ENCODE peak calls at places on chromosomes 7 and 10, in nine cellular contexts. X, G, J, U, I, M, Y, E and A are unnamed samples.

GRCh38 chr10:63204667-63205391 is 71.7 kb downstream of the NRBF2 start:
- DNase-seq in E (no peak), G (no peak), Y (no peak), I (no peak), J (no peak), U (no peak), M (no peak), X (no peak), A (no peak)

GRCh38 chr7:44277391-44277790 is 48.0 kb downstream of the CAMK2B start:
- DNase-seq in G (no peak), U (no peak), E (peak; percentile 35), M (no peak), X (no peak), I (no peak), Y (no peak), J (no peak), A (no peak)

GRCh38 chr7:34844401-34844800 is 186.4 kb downstream of the NPSR1 start:
- DNase-seq in X (no peak), Y (no peak), E (no peak), G (no peak), I (no peak), U (no peak), J (no peak), M (no peak), A (no peak)

GRCh38 chr7:113289140-113289740 is 170.9 kb upstream of the SMIM30 start:
- DNase-seq in J (no peak), M (no peak), X (peak; percentile 59), I (peak; percentile 79), E (no peak), Y (no peak), U (peak; percentile 33), G (no peak), A (no peak)

GRCh38 chr7:41252551-41252950 is 450.3 kb downstream of the INHBA start:
- DNase-seq in M (no peak), X (no peak), I (no peak), E (no peak), G (no peak), Y (no peak), U (no peak), J (no peak), A (no peak)

GRCh38 chr7:7967909-7968543 is 570 bp upstream of the GLCCI1 start:
- DNase-seq in Y (no peak), X (no peak), I (peak; percentile 38), E (no peak), G (no peak), U (no peak), J (no peak), M (no peak), A (no peak)

GRCh38 chr7:12861070-12861469 is 173.6 kb downstream of the ARL4A start:
- DNase-seq in I (no peak), G (no peak), E (no peak), M (no peak), Y (no peak), U (no peak), X (no peak), J (peak; percentile 61), A (no peak)

GRCh38 chr10:102643346-102644065 is 773 bp upstream of the TRIM8 start:
- DNase-seq in G (peak; percentile 63), M (peak; percentile 55), I (peak; percentile 89), J (peak; percentile 65), X (peak; percentile 70), Y (peak; percentile 69), E (peak; percentile 77), U (peak; percentile 46), A (peak; percentile 40)

GRCh38 chr7:47819054-47819920 is 129.0 kb downstream of the PKD1L1 start:
- DNase-seq in U (peak; percentile 67), E (peak; percentile 63), J (peak; percentile 72), I (peak; percentile 83), G (peak; percentile 64), X (peak; percentile 84), Y (peak; percentile 50), M (peak; percentile 48), A (peak; percentile 9)

GRCh38 chr7:121546632-121547340 is 150.7 kb upstream of the FAM3C start:
- DNase-seq in X (no peak), I (no peak), U (no peak), G (no peak), M (no peak), Y (no peak), E (no peak), J (no peak), A (no peak)

GRCh38 chr10:61197022-61197421 is 253.0 kb upstream of the RHOBTB1 start:
- DNase-seq in Y (no peak), X (no peak), E (no peak), G (no peak), M (no peak), J (no peak), U (no peak), I (no peak), A (no peak)

GRCh38 chr10:31656820-31657470 is 271.7 kb downstream of the ARHGAP12 start:
- DNase-seq in Y (no peak), J (no peak), X (no peak), M (no peak), U (no peak), I (no peak), E (no peak), G (no peak), A (no peak)

GRCh38 chr10:30816144-30816811 is 186.7 kb upstream of the LYZL2 start:
- DNase-seq in G (no peak), Y (no peak), M (no peak), X (no peak), J (no peak), U (no peak), E (no peak), I (no peak), A (peak; percentile 20)

GRCh38 chr10:133278577-133279265 is 2.1 kb upstream of the ADAM8 start:
- DNase-seq in M (peak; percentile 31), U (no peak), G (no peak), Y (no peak), J (peak; percentile 82), I (no peak), E (peak; percentile 83), X (no peak), A (no peak)

GRCh38 chr10:58773942-58774341 is 261.3 kb downstream of the BICC1 start:
- DNase-seq in G (no peak), Y (no peak), U (no peak), I (no peak), J (no peak), E (no peak), X (no peak), M (no peak), A (no peak)

GRCh38 chr7:155586843-155587440 is 40.6 kb upstream of the CNPY1 start:
- DNase-seq in Y (no peak), J (no peak), G (no peak), M (no peak), U (no peak), X (no peak), E (no peak), I (no peak), A (no peak)

GRCh38 chr7:139656387-139656786 is 121.4 kb downstream of the HIPK2 start:
- DNase-seq in U (no peak), G (no peak), E (no peak), X (no peak), Y (no peak), J (no peak), I (no peak), M (no peak), A (no peak)

GRCh38 chr10:62655337-62655994 is 149.1 kb upstream of the ADO start:
- DNase-seq in G (no peak), I (no peak), X (no peak), Y (no peak), J (no peak), E (no peak), U (no peak), M (no peak), A (no peak)

GRCh38 chr7:48708635-48709034 is 215.7 kb upstream of the CDC14C start:
- DNase-seq in U (peak; percentile 54), M (no peak), G (peak; percentile 26), Y (no peak), I (no peak), X (no peak), E (no peak), J (no peak), A (no peak)

GRCh38 chr10:110553905-110554304 is 13.6 kb upstream of the SMC3 start:
- DNase-seq in X (no peak), E (no peak), M (no peak), J (no peak), I (no peak), Y (no peak), G (no peak), U (no peak), A (no peak)

GRCh38 chr7:46146454-46147255 is 225.6 kb upstream of the IGFBP3 start:
- DNase-seq in E (no peak), G (no peak), X (peak; percentile 82), I (peak; percentile 96), Y (no peak), J (no peak), M (no peak), U (no peak), A (no peak)

GRCh38 chr10:1938317-1938716 is 201.0 kb upstream of the ADARB2 start:
- DNase-seq in X (no peak), M (peak; percentile 53), J (no peak), E (no peak), G (no peak), Y (peak; percentile 85), U (no peak), I (no peak), A (no peak)

GRCh38 chr10:130812381-130813148 is 499.0 kb downstream of the TCERG1L start:
- DNase-seq in E (no peak), G (no peak), I (no peak), J (no peak), M (no peak), X (no peak), Y (no peak), U (no peak), A (no peak)

GRCh38 chr7:24457215-24457549 is 116.1 kb upstream of the PALS2 start:
- DNase-seq in U (no peak), X (no peak), M (no peak), I (no peak), G (no peak), E (no peak), Y (no peak), J (no peak), A (no peak)

GRCh38 chr10:123681285-123681684 is 15.1 kb downstream of the GPR26 start:
- DNase-seq in J (no peak), G (no peak), E (no peak), Y (no peak), M (no peak), I (no peak), U (no peak), X (no peak), A (no peak)

GRCh38 chr7:100604078-100604975 is 2.2 kb downstream of the PCOLCE start:
- DNase-seq in M (peak; percentile 82), U (peak; percentile 66), I (peak; percentile 76), J (peak; percentile 79), E (peak; percentile 85), Y (peak; percentile 88), X (peak; percentile 84), G (peak; percentile 90), A (peak; percentile 45)

GRCh38 chr7:156376317-156376716 is 264.3 kb upstream of the RNF32 start:
- DNase-seq in M (no peak), X (no peak), Y (peak; percentile 15), U (peak; percentile 34), J (no peak), I (no peak), G (no peak), E (no peak), A (peak; percentile 51)

GRCh38 chr7:69619619-69620018 is 21.3 kb downstream of the AUTS2 start:
- DNase-seq in M (no peak), X (no peak), E (no peak), U (no peak), Y (no peak), I (no peak), G (no peak), J (no peak), A (no peak)

GRCh38 chr7:139943391-139943790 is 114.3 kb downstream of the TBXAS1 start:
- DNase-seq in J (no peak), U (no peak), E (no peak), M (no peak), X (no peak), Y (no peak), G (no peak), I (no peak), A (peak; percentile 17)

GRCh38 chr7:55055479-55055878 is 36.7 kb downstream of the EGFR start:
- DNase-seq in M (no peak), G (no peak), I (peak; percentile 91), X (peak; percentile 34), U (no peak), J (no peak), E (no peak), Y (no peak), A (no peak)

GRCh38 chr10:48406204-48406603 is 99.7 kb downstream of the MAPK8 start:
- DNase-seq in J (no peak), E (no peak), X (no peak), Y (no peak), U (no peak), M (no peak), G (no peak), I (peak; percentile 63), A (no peak)